ENCODE peak calls at places on chromosomes 1 and 21, in nine cellular contexts. F is iris pigment epithelial cell; Y is NCI-H1694; K is HEK293T; P is activated CD4-positive, alpha-beta T cell treated with anti-CD3 and anti-CD28 coated beads, Interleukin-2, amount 10 ng/mL, durations not matched to agents 24 days and 14 days; A is fibroblast of lung; H is activated CD8-positive, alpha-beta memory T cell treated with anti-CD3 and anti-CD28 coated beads, Interleukin-2, amount 50 U/mL, for 48 hours; J is body of pancreas; O is frontal cortex. I is an unnamed sample.
A peak's percentile ranks its signal among the peaks of the same experiment; 100 is the strongest.

GRCh38 chr1:27031235-27032118 is 18.8 kb upstream of the TENT5B start:
- DNase-seq in F (peak; percentile 65), Y (no peak), K (no peak), P (no peak), A (peak; percentile 83), H (no peak), J (peak; percentile 84), O (peak; percentile 41), I (no peak)

GRCh38 chr1:91617242-91617837 is 116.7 kb downstream of the CDC7 start:
- DNase-seq in F (no peak), Y (no peak), K (peak; percentile 61), P (no peak), A (no peak), H (no peak), J (peak; percentile 81), O (no peak), I (no peak)

GRCh38 chr1:7478142-7478796 is 292.8 kb upstream of the VAMP3 start:
- DNase-seq in F (no peak), Y (no peak), K (no peak), P (no peak), A (no peak), H (no peak), J (no peak), O (no peak), I (no peak)

GRCh38 chr21:28791595-28792282 is 200.9 kb downstream of the LTN1 start:
- DNase-seq in F (no peak), Y (no peak), K (no peak), P (no peak), A (no peak), H (no peak), J (no peak), O (no peak), I (no peak)

GRCh38 chr1:207034998-207035397 is 2.4 kb upstream of the C1orf116 start:
- DNase-seq in F (peak; percentile 72), Y (no peak), K (no peak), P (no peak), A (peak; percentile 82), H (no peak), J (no peak), O (no peak), I (no peak)

GRCh38 chr1:169784102-169784501 is 10.6 kb downstream of the METTL18 start:
- DNase-seq in F (peak; percentile 5), Y (no peak), K (no peak), P (no peak), A (no peak), H (no peak), J (no peak), O (no peak), I (no peak)

GRCh38 chr1:78070758-78071157 is 25.0 kb downstream of the GIPC2 start:
- DNase-seq in F (peak; percentile 93), Y (no peak), K (no peak), P (no peak), A (peak; percentile 93), H (no peak), J (no peak), O (no peak), I (no peak)

GRCh38 chr1:148362141-148362929 is 120.8 kb downstream of the PPIAL4G start:
- DNase-seq in F (peak; percentile 38), Y (no peak), K (no peak), P (peak; percentile 73), A (peak; percentile 74), H (peak; percentile 81), J (no peak), O (no peak), I (no peak)

GRCh38 chr1:205582471-205583291 is 49.1 kb downstream of the ELK4 start:
- DNase-seq in F (peak; percentile 24), Y (no peak), K (no peak), P (no peak), A (no peak), H (peak; percentile 53), J (peak; percentile 21), O (no peak), I (no peak)

GRCh38 chr1:19435851-19436465 is 49.4 kb downstream of the CAPZB start:
- DNase-seq in F (peak; percentile 83), Y (no peak), K (no peak), P (no peak), A (peak; percentile 87), H (no peak), J (no peak), O (no peak), I (no peak)

GRCh38 chr1:30417701-30418425 is 305.5 kb downstream of the MATN1 start:
- DNase-seq in F (no peak), Y (no peak), K (no peak), P (peak; percentile 43), A (no peak), H (no peak), J (no peak), O (no peak), I (peak; percentile 74)

GRCh38 chr1:30966690-30967369 is 58.3 kb upstream of the SDC3 start:
- DNase-seq in F (peak; percentile 81), Y (peak; percentile 84), K (peak; percentile 31), P (no peak), A (peak; percentile 74), H (no peak), J (no peak), O (no peak), I (no peak)

GRCh38 chr1:77664923-77665516 is 17.4 kb downstream of the ZZZ3 start:
- DNase-seq in F (no peak), Y (no peak), K (no peak), P (no peak), A (peak; percentile 19), H (no peak), J (no peak), O (no peak), I (no peak)

GRCh38 chr1:218939095-218939494 is 234.6 kb upstream of the LYPLAL1 start:
- DNase-seq in F (peak; percentile 37), Y (no peak), K (no peak), P (no peak), A (no peak), H (no peak), J (no peak), O (no peak), I (no peak)

GRCh38 chr1:239922778-239923522 is 168.7 kb upstream of the FMN2 start:
- DNase-seq in F (peak; percentile 11), Y (no peak), K (no peak), P (no peak), A (peak; percentile 32), H (no peak), J (no peak), O (no peak), I (no peak)

GRCh38 chr21:45559216-45560105 is 17.2 kb upstream of the SLC19A1 start:
- DNase-seq in F (no peak), Y (no peak), K (no peak), P (no peak), A (no peak), H (no peak), J (no peak), O (no peak), I (no peak)

GRCh38 chr21:28953247-28953646 is 39.4 kb downstream of the LTN1 start:
- DNase-seq in F (no peak), Y (no peak), K (no peak), P (no peak), A (no peak), H (no peak), J (no peak), O (no peak), I (no peak)

GRCh38 chr1:226649780-226650179 is 89.3 kb downstream of the ITPKB start:
- DNase-seq in F (no peak), Y (peak; percentile 60), K (no peak), P (peak; percentile 79), A (peak; percentile 15), H (no peak), J (no peak), O (no peak), I (no peak)

GRCh38 chr1:208234721-208235120 is 9.5 kb downstream of the PLXNA2 start:
- DNase-seq in F (peak; percentile 24), Y (no peak), K (no peak), P (no peak), A (no peak), H (no peak), J (no peak), O (no peak), I (no peak)

GRCh38 chr21:38267991-38268858 is 11.4 kb downstream of the KCNJ15 start:
- DNase-seq in F (no peak), Y (no peak), K (no peak), P (no peak), A (no peak), H (no peak), J (no peak), O (no peak), I (no peak)